ENCODE peak calls at places on chromosomes 5 and 9, in five cellular contexts. One of them, this sample, is unnamed.
A peak's percentile ranks its signal among the peaks of the same experiment; 100 is the strongest.

GRCh38 chr5:3862906-3863305 is 267.3 kb downstream of the IRX1 start:
- DNase-seq in substantia nigra: no peak
- DNase-seq in endodermal cell: no peak
- DNase-seq in HepG2: no peak
- DNase-seq in sigmoid colon: no peak
- DNase-seq in this sample: no peak

GRCh38 chr9:84349706-84350105 is 9.1 kb upstream of the SLC28A3 start:
- DNase-seq in endodermal cell: no peak
- DNase-seq in substantia nigra: no peak
- DNase-seq in sigmoid colon: no peak
- DNase-seq in HepG2: no peak
- DNase-seq in this sample: no peak

GRCh38 chr5:83567741-83568530 is 96.4 kb downstream of the VCAN start:
- DNase-seq in substantia nigra: no peak
- DNase-seq in endodermal cell: no peak
- DNase-seq in HepG2: peak; percentile 6
- DNase-seq in sigmoid colon: no peak
- DNase-seq in this sample: no peak

GRCh38 chr5:169296456-169297220 is 4.3 kb downstream of the SLIT3 start:
- DNase-seq in endodermal cell: no peak
- DNase-seq in sigmoid colon: peak; percentile 81
- DNase-seq in substantia nigra: no peak
- DNase-seq in HepG2: no peak
- DNase-seq in this sample: no peak

GRCh38 chr5:65041296-65042158 is 272.8 kb downstream of the CWC27 start:
- DNase-seq in endodermal cell: no peak
- DNase-seq in sigmoid colon: no peak
- DNase-seq in substantia nigra: no peak
- DNase-seq in HepG2: no peak
- DNase-seq in this sample: no peak

GRCh38 chr9:90014421-90014820 is 409.6 kb downstream of the GADD45G start:
- DNase-seq in endodermal cell: no peak
- DNase-seq in HepG2: no peak
- DNase-seq in sigmoid colon: no peak
- DNase-seq in substantia nigra: no peak
- DNase-seq in this sample: no peak

GRCh38 chr5:146426853-146427618 is 20.1 kb upstream of the TCERG1 start:
- DNase-seq in HepG2: peak; percentile 39
- DNase-seq in endodermal cell: no peak
- DNase-seq in sigmoid colon: no peak
- DNase-seq in substantia nigra: no peak
- DNase-seq in this sample: no peak

GRCh38 chr9:81686614-81687520 is 2.5 kb downstream of the TLE1 start:
- DNase-seq in endodermal cell: peak; percentile 93
- DNase-seq in substantia nigra: peak; percentile 85
- DNase-seq in sigmoid colon: peak; percentile 93
- DNase-seq in HepG2: peak; percentile 100
- DNase-seq in this sample: peak; percentile 94

GRCh38 chr5:67998709-67999251 is 216.8 kb upstream of the PIK3R1 start:
- DNase-seq in substantia nigra: peak; percentile 32
- DNase-seq in HepG2: no peak
- DNase-seq in sigmoid colon: peak; percentile 81
- DNase-seq in endodermal cell: no peak
- DNase-seq in this sample: no peak

GRCh38 chr9:86741311-86742215 is 205.7 kb downstream of the GAS1 start:
- DNase-seq in substantia nigra: no peak
- DNase-seq in sigmoid colon: no peak
- DNase-seq in endodermal cell: peak; percentile 71
- DNase-seq in HepG2: no peak
- DNase-seq in this sample: no peak

GRCh38 chr5:43410414-43410813 is 1.8 kb downstream of the CCL28 start:
- DNase-seq in HepG2: no peak
- DNase-seq in sigmoid colon: no peak
- DNase-seq in endodermal cell: no peak
- DNase-seq in substantia nigra: no peak
- DNase-seq in this sample: peak; percentile 42

GRCh38 chr9:119044801-119045200 is 324.4 kb downstream of the BRINP1 start:
- DNase-seq in HepG2: no peak
- DNase-seq in substantia nigra: no peak
- DNase-seq in sigmoid colon: no peak
- DNase-seq in endodermal cell: no peak
- DNase-seq in this sample: no peak

GRCh38 chr5:79069488-79070001 is at the start of the genes BHMT2 and DMGDH:
- DNase-seq in sigmoid colon: peak; percentile 66
- DNase-seq in substantia nigra: peak; percentile 3
- DNase-seq in endodermal cell: no peak
- DNase-seq in HepG2: peak; percentile 23
- DNase-seq in this sample: no peak

GRCh38 chr5:41822036-41822435 is 48.2 kb downstream of the OXCT1 start:
- DNase-seq in sigmoid colon: no peak
- DNase-seq in HepG2: no peak
- DNase-seq in endodermal cell: peak; percentile 49
- DNase-seq in substantia nigra: no peak
- DNase-seq in this sample: no peak
- H3K27ac ChIP-seq in sigmoid colon: no peak overlapping the region
- H3K27ac ChIP-seq in HepG2: no peak overlapping the region
- H3K27ac ChIP-seq in endodermal cell: no peak overlapping the region
- H3K27ac ChIP-seq in substantia nigra: no peak overlapping the region
- H3K27ac ChIP-seq in this sample: no peak overlapping the region

GRCh38 chr9:122477346-122477745 is 380 bp downstream of the OR1J1 start:
- DNase-seq in substantia nigra: no peak
- DNase-seq in endodermal cell: no peak
- DNase-seq in HepG2: no peak
- DNase-seq in sigmoid colon: no peak
- DNase-seq in this sample: no peak

GRCh38 chr9:122475717-122476116 is 2.0 kb downstream of the OR1J1 start:
- DNase-seq in substantia nigra: no peak
- DNase-seq in sigmoid colon: no peak
- DNase-seq in endodermal cell: no peak
- DNase-seq in HepG2: no peak
- DNase-seq in this sample: no peak

GRCh38 chr9:122474561-122474960 is 3.2 kb downstream of the OR1J1 start:
- DNase-seq in HepG2: no peak
- DNase-seq in endodermal cell: no peak
- DNase-seq in substantia nigra: no peak
- DNase-seq in sigmoid colon: no peak
- DNase-seq in this sample: no peak

DNA sequence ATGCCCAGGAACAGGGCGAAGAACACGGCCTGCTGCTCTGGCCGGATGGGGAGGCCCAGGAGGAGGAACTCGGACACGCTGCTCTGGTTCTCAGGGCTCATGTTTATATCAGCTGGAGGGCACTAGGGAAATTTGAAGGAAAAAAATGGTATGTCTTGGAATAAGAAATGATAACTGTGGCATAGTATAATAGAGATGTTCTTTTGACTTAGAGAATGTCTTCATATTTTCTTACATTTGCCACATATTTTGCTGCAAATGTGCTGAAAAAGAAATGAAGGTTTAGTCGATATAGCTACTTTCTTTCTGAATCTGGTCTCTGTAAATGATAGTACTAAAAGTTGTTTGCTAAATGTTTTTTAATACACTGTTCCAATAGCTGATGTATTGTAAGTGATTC is at the start of gene OR1J1:
- DNase-seq in endodermal cell: no peak
- DNase-seq in sigmoid colon: no peak
- DNase-seq in HepG2: no peak
- DNase-seq in substantia nigra: no peak
- DNase-seq in this sample: no peak
- H3K27ac ChIP-seq in endodermal cell: no peak within 1 kb of the TSS
- H3K27ac ChIP-seq in sigmoid colon: no peak within 1 kb of the TSS
- H3K27ac ChIP-seq in HepG2: no peak within 1 kb of the TSS
- H3K27ac ChIP-seq in substantia nigra: no peak within 1 kb of the TSS
- H3K27ac ChIP-seq in this sample: no peak within 1 kb of the TSS

DNA sequence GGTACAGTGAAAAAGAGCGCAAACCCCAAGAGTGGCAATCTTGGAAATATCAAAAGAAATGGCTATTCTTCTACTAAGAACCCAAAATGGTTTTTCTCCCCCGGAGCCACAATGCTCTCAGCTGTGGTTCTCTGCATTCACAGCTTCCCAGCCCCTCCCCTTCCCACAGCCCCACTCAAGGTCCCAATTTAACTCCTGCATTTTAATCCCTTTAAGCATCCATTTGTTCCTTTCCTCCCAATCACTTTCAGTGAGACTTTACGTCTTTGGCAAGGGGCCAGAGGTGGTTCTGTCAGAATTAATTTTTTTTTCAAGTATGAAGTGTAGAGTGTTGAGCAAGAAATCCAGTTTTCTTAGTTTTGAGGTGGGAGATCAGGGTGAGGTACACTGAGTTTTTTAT is 256.9 kb downstream of the GLIS3 start:
- DNase-seq in HepG2: no peak
- DNase-seq in substantia nigra: no peak
- DNase-seq in endodermal cell: no peak
- DNase-seq in sigmoid colon: no peak
- DNase-seq in this sample: no peak
- H3K27ac ChIP-seq in HepG2: no peak overlapping the region
- H3K27ac ChIP-seq in substantia nigra: no peak overlapping the region
- H3K27ac ChIP-seq in endodermal cell: no peak overlapping the region
- H3K27ac ChIP-seq in sigmoid colon: no peak overlapping the region
- H3K27ac ChIP-seq in this sample: no peak overlapping the region

DNA sequence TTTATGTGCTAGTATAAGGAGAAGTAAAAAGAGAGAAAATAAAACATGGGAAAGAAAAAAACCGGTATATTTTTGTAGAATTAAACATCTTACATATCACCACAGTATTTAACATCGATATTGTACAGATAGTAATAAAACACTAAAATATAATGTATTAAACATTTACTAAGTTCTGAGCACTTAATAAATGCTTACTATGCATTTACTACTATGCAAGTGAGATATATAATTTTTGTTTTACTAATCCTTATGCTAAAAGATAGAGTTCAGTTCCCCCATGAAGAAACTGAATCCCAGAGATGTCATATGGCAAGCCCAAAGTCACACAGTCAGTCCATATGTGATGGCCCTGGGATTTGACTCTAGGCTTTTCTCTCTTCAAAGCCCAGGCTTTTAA is 51.1 kb downstream of the SH3TC2 start:
- DNase-seq in substantia nigra: no peak
- DNase-seq in endodermal cell: no peak
- DNase-seq in HepG2: no peak
- DNase-seq in sigmoid colon: no peak
- DNase-seq in this sample: no peak
- H3K27ac ChIP-seq in substantia nigra: peak overlapping the region; percentile 51
- H3K27ac ChIP-seq in endodermal cell: no peak overlapping the region
- H3K27ac ChIP-seq in HepG2: no peak overlapping the region
- H3K27ac ChIP-seq in sigmoid colon: no peak overlapping the region
- H3K27ac ChIP-seq in this sample: no peak overlapping the region

GRCh38 chr5:115624994-115625393 is 842 bp downstream of the TMED7 start:
- DNase-seq in HepG2: peak; percentile 6
- DNase-seq in sigmoid colon: no peak
- DNase-seq in endodermal cell: no peak
- DNase-seq in substantia nigra: no peak
- DNase-seq in this sample: no peak

GRCh38 chr5:115625579-115626443 is at the start of gene TMED7:
- DNase-seq in endodermal cell: peak; percentile 98
- DNase-seq in sigmoid colon: peak; percentile 100
- DNase-seq in substantia nigra: peak; percentile 99
- DNase-seq in HepG2: peak; percentile 95
- DNase-seq in this sample: peak; percentile 98

GRCh38 chr5:115629903-115630302 is 4.1 kb upstream of the TMED7 start:
- DNase-seq in sigmoid colon: no peak
- DNase-seq in HepG2: no peak
- DNase-seq in endodermal cell: no peak
- DNase-seq in substantia nigra: no peak
- DNase-seq in this sample: no peak

GRCh38 chr5:115626444-115626823 is 598 bp upstream of the TMED7 start:
- DNase-seq in HepG2: no peak
- DNase-seq in substantia nigra: no peak
- DNase-seq in endodermal cell: no peak
- DNase-seq in sigmoid colon: no peak
- DNase-seq in this sample: no peak

GRCh38 chr5:115627295-115627825 is 1.5 kb upstream of the TMED7 start:
- DNase-seq in substantia nigra: no peak
- DNase-seq in endodermal cell: no peak
- DNase-seq in HepG2: no peak
- DNase-seq in sigmoid colon: no peak
- DNase-seq in this sample: no peak
- H3K27ac ChIP-seq in substantia nigra: no peak overlapping the region
- H3K27ac ChIP-seq in endodermal cell: no peak overlapping the region
- H3K27ac ChIP-seq in HepG2: no peak overlapping the region
- H3K27ac ChIP-seq in sigmoid colon: no peak overlapping the region
- H3K27ac ChIP-seq in this sample: no peak overlapping the region

DNA sequence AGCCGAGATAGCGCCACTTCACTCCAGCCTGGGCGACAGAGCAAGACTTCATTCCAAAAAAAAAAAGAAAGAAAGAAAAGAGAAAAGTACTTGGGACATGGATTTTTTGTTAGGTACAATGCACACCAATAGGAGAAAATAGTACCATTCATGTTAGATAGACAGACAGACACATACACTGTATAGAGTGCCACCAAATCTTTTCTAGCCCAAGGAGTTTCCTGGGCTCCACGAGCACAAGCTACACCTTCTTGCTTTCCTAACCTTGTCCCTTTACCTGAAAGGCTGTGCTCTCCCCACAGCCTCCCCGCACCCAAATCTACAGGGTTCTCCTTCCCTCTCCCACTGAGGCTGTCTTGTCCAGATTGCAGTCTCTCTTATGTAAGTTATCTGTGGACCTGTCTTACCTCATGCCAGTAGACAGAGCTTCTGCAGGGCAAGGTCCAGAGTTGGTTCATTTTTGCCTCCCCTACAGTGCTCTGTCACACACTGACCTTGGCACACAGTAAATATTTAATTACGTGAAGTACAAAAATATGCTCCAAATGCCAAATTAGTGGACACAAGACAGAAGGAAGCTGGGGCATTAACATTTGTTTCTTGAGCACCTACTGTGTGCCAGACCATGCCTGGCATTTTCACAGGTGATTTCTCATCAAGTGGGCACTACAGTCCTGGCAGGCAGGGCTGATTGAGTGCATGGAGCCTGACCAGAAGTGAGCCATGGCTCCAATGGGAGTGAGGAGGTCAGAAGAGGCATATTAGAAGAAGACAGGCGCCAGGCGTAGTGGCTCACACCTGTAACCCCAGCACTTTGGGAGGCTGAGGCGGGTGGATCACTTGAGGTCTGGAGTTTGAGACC is 5.9 kb downstream of the ALAD start:
- DNase-seq in substantia nigra: no peak
- DNase-seq in sigmoid colon: peak; percentile 34
- DNase-seq in endodermal cell: no peak
- DNase-seq in HepG2: peak; percentile 87
- DNase-seq in this sample: no peak
- H3K27ac ChIP-seq in substantia nigra: no peak overlapping the region
- H3K27ac ChIP-seq in sigmoid colon: no peak overlapping the region
- H3K27ac ChIP-seq in endodermal cell: no peak overlapping the region
- H3K27ac ChIP-seq in HepG2: peak overlapping the region; percentile 63
- H3K27ac ChIP-seq in this sample: no peak overlapping the region